ENCODE peak calls at places on chromosomes 4 and X, in four cellular contexts. U is HepG2, R is K562, X is GM12878. I is an unnamed sample.
A peak's percentile ranks its signal among the peaks of the same experiment; 100 is the strongest.

GRCh38 chr4:106358899-106359298 is 9.7 kb downstream of the GIMD1 start:
- DNase-seq in U (no peak), X (no peak), R (no peak), I (no peak)

GRCh38 chrX:11423362-11423818 is 130.2 kb downstream of the AMELX start:
- DNase-seq in U (no peak), X (peak; percentile 17), R (peak; percentile 34), I (no peak)

GRCh38 chr4:27154706-27155105 is 294.1 kb downstream of the STIM2 start:
- DNase-seq in R (no peak), U (no peak), X (no peak), I (no peak)

GRCh38 chr4:149145803-149146202 is 669.8 kb downstream of the IQCM start:
- DNase-seq in X (no peak), U (no peak), R (no peak), I (no peak)

GRCh38 chr4:127632420-127633403 is at the start of gene INTU:
- DNase-seq in X (no peak), U (peak; percentile 93), R (peak; percentile 86), I (peak; percentile 84)

GRCh38 chrX:139832728-139833309 is 100.0 kb downstream of the ATP11C start:
- DNase-seq in U (no peak), R (no peak), X (no peak), I (no peak)

GRCh38 chrX:79366556-79366887 is 612 bp downstream of the ITM2A start:
- DNase-seq in X (no peak), U (no peak), R (no peak), I (peak; percentile 7)

GRCh38 chr4:1116837-1117236 is 3.5 kb upstream of the RNF212 start:
- DNase-seq in X (no peak), R (no peak), U (no peak), I (no peak)

GRCh38 chr4:142474398-142475087 is 371.6 kb downstream of the INPP4B start:
- DNase-seq in X (no peak), R (no peak), U (no peak), I (no peak)

GRCh38 chr4:53307819-53308773 is 57.8 kb downstream of the SCFD2 start:
- DNase-seq in X (no peak), R (no peak), U (no peak), I (no peak)

GRCh38 chr4:60611762-60612496 is 588.2 kb upstream of the ADGRL3 start:
- DNase-seq in R (no peak), U (no peak), X (no peak), I (no peak)

GRCh38 chrX:23788521-23788920 is 5.5 kb downstream of the SAT1 start:
- DNase-seq in U (no peak), X (no peak), R (no peak), I (no peak)

GRCh38 chr4:109295081-109295480 is 7.4 kb downstream of the COL25A1 start:
- DNase-seq in U (no peak), X (no peak), R (no peak), I (no peak)

GRCh38 chr4:85831647-85832046 is 356.7 kb downstream of the ARHGAP24 start:
- DNase-seq in R (no peak), X (no peak), U (no peak), I (no peak)
- TF ChIP-seq NFIC in R (no peak), X (no peak), U (no peak), I (no peak)

GRCh38 chrX:68438575-68438974 is 5.3 kb upstream of the OPHN1 start:
- DNase-seq in R (peak; percentile 21), X (no peak), U (peak; percentile 30), I (no peak)
- TF ChIP-seq YY1 in R (no peak), X (no peak), U (no peak), I (no peak)

GRCh38 chrX:77918568-77918967 is 8.1 kb downstream of the ATP7A start:
- DNase-seq in U (no peak), R (no peak), X (no peak), I (no peak)

GRCh38 chrX:77924320-77924859 is 13.9 kb downstream of the ATP7A start:
- DNase-seq in U (no peak), R (no peak), X (no peak), I (no peak)

GRCh38 chrX:77917294-77917933 is 6.9 kb downstream of the ATP7A start:
- DNase-seq in X (no peak), R (no peak), U (no peak), I (no peak)

GRCh38 chrX:77925764-77926163 is 15.3 kb downstream of the ATP7A start:
- DNase-seq in R (no peak), U (no peak), X (no peak), I (no peak)

DNA sequence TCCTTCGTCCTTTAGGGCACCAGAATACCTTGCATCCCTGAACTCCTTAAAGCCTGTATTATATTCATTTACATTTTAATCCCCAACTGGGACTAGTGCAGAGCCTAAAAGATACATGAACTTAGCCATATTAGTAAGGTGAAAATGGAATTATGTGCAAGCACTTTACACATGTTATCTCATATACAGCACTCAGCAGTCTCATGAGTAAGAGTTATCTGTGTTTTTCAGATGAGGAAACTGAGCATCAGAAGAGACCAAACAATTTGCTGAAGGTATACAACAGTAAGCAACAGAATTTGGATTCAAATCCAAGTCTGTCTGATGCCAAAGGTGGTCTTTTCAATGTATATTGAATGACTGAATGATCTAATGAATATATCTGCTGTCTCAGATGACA is 12.3 kb downstream of the ATP7A start:
- DNase-seq in R (no peak), X (no peak), U (no peak), I (no peak)
- TF ChIP-seq NFIC in R (peak; percentile 32), X (no peak), U (no peak), I (no peak)

DNA sequence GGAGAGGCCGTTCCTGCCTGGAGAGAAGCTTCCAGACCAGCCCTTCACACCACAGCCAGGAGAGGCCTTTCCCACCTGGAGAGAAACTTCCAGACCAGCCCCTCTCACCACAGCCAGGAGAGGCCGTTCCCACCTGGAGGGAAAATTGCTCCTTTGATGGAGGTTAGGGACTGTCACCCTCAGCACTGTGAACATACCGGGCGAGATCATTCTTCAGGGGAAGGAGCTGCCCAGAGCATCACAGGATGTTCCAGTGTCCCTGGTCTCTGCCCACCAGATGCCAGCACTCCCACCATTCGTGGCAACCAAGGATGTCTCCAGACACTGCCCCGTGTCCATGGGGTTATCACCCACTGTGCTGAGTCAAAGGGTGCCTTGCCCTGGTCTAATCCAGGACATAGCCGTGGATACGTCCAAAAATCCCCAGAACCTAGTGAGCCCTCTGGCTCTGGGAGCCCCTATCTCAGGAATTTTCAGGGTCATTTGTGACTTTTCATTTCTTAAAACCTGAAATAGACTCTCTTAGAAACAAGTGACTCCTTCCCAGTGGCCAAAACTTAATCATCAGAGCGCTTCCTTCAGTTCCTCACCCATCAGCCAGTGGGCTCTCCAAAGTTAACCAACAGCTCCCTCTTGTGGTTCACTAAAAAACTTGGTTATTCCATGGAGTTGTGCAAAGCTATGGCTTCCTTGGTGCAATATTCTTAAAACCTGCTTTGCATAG is 80.2 kb downstream of the CRMP1 start:
- DNase-seq in X (no peak), R (peak; percentile 77), U (peak; percentile 58), I (peak; percentile 58)
- TF ChIP-seq YY1 in X (peak; percentile 48), R (no peak), U (no peak), I (no peak)

GRCh38 chr4:113248320-113248719 is 198.9 kb downstream of the ANK2 start:
- DNase-seq in R (no peak), U (peak; percentile 10), X (no peak), I (no peak)
- TF ChIP-seq NFIC in R (no peak), U (no peak), X (no peak), I (no peak)

GRCh38 chrX:153937056-153937455 is 2.2 kb upstream of the NAA10 start:
- DNase-seq in X (no peak), R (no peak), U (no peak), I (no peak)
- TF ChIP-seq YY1 in X (no peak), R (no peak), U (no peak), I (no peak)

I was measured in SK-N-SH.